ENCODE peak calls at places on chromosomes 11 and 22, in four cellular contexts. K is hepatocyte, J is neuronal stem cell, R is lung. V is an unnamed sample.

GRCh38 chr22:42116848-42117424 is 13.7 kb downstream of the CYP2D6 start:
- DNase-seq in K (peak; percentile 71), J (no peak), R (peak; percentile 60), V (no peak)

GRCh38 chr22:21633481-21633880 is 921 bp downstream of the CCDC116 start:
- DNase-seq in K (no peak), J (no peak), R (no peak), V (no peak)

GRCh38 chr11:112310414-112310813 is 49.8 kb upstream of the PLET1 start:
- DNase-seq in K (no peak), J (no peak), R (no peak), V (no peak)

GRCh38 chr11:65355776-65356393 is 1.3 kb downstream of the TIGD3 start:
- DNase-seq in K (no peak), J (no peak), R (no peak), V (no peak)

GRCh38 chr11:14376920-14377319 is 17.9 kb upstream of the RRAS2 start:
- DNase-seq in K (peak; percentile 21), J (no peak), R (no peak), V (no peak)

GRCh38 chr22:38924197-38924952 is 33.0 kb upstream of the APOBEC3A start:
- DNase-seq in K (peak; percentile 89), J (no peak), R (peak; percentile 89), V (no peak)

GRCh38 chr11:93766504-93766903 is 17.6 kb upstream of the MED17 start:
- DNase-seq in K (no peak), J (no peak), R (no peak), V (no peak)

GRCh38 chr11:376531-377173 is 7.4 kb downstream of the B4GALNT4 start:
- DNase-seq in K (no peak), J (no peak), R (no peak), V (no peak)

GRCh38 chr11:20010106-20010860 is 150.0 kb downstream of the DBX1 start:
- DNase-seq in K (no peak), J (no peak), R (no peak), V (no peak)

GRCh38 chr11:22884268-22884667 is 24.0 kb upstream of the CCDC179 start:
- DNase-seq in K (no peak), J (no peak), R (no peak), V (no peak)

GRCh38 chr11:134577801-134578200 is 165.8 kb upstream of the B3GAT1 start:
- DNase-seq in K (no peak), J (no peak), R (peak; percentile 20), V (no peak)
- H3K9me3 ChIP-seq in K (no peaks in the 10 kb centered on the region), J (no peaks in the 10 kb centered on the region), R (peaks cover 5% of the 10 kb centered on the region), V (no peaks in the 10 kb centered on the region)

DNA sequence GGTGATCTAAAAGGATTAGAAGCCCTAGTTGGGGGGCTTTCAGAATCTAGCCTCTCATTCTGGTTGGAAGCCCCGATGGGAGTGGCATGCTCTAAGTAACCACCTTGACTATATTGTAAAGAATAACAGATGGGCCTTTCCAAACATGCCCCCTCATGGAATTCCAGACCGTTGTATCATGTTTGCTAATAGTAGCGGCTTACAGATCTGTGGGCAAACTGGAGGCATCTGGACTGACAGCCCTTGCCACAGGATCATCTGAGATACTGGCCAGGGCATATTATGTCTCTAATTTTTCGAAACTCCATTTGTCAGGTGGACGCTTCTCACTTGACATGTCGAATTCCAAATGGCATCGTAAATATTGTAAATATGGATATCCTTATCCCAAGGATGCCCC is 10.5 kb downstream of the APIP start:
- DNase-seq in K (no peak), J (no peak), R (no peak), V (no peak)
- H3K4me1 ChIP-seq in K (no peaks in the 10 kb centered on the region), J (no peaks in the 10 kb centered on the region), R (peaks cover 2% of the 10 kb centered on the region), V (no peaks in the 10 kb centered on the region)

DNA sequence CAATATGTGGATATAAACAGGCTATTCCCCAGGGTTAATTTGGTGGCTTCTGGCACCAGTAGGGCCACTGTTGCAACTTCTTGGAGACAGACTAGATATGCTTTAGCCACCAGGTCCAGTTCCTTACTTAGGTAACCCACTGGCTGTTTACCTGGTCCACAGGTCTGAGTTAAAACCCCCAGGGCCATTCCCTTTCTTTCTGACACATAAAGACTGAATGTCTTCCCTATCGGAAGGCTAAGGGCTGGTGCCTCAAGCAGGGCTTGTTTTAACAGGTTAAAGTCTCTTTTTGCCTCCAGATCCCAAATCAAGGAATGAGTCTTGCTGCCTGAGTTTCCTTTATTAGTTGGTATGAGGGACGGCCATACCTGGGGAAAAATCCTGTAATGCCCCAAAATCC is 1052.7 kb upstream of the CNTN5 start:
- DNase-seq in K (no peak), J (no peak), R (no peak), V (no peak)
- H3K9me3 ChIP-seq in K (no peaks in the 10 kb centered on the region), J (no peaks in the 10 kb centered on the region), R (no peaks in the 10 kb centered on the region), V (no peaks in the 10 kb centered on the region)

GRCh38 chr11:67058506-67058905 is 1.9 kb downstream of the RHOD start:
- DNase-seq in K (no peak), J (no peak), R (no peak), V (no peak)

GRCh38 chr11:67060111-67060522 is 3.5 kb downstream of the RHOD start:
- DNase-seq in K (no peak), J (no peak), R (no peak), V (no peak)

GRCh38 chr11:67056640-67057409 is at the start of gene RHOD:
- DNase-seq in K (peak; percentile 89), J (peak; percentile 39), R (peak; percentile 49), V (no peak)

GRCh38 chr11:67057410-67057757 is 737 bp downstream of the RHOD start:
- DNase-seq in K (no peak), J (no peak), R (no peak), V (no peak)

GRCh38 chr11:67059671-67060070 is 3.0 kb downstream of the RHOD start:
- DNase-seq in K (no peak), J (no peak), R (no peak), V (no peak)
- H3K4me1 ChIP-seq in K (peaks cover 24% of the 10 kb centered on the region), J (peaks cover 3% of the 10 kb centered on the region), R (peaks cover 5% of the 10 kb centered on the region), V (peaks cover 10% of the 10 kb centered on the region)

GRCh38 chr11:70885721-70886305 is 366.6 kb downstream of the SHANK2 start:
- DNase-seq in K (no peak), J (no peak), R (no peak), V (no peak)
- H3K9me3 ChIP-seq in K (no peaks in the 10 kb centered on the region), J (peaks cover 15% of the 10 kb centered on the region), R (no peaks in the 10 kb centered on the region), V (no peaks in the 10 kb centered on the region)

GRCh38 chr22:19997561-19998231 is 18.9 kb downstream of the ARVCF start:
- DNase-seq in K (no peak), J (no peak), R (no peak), V (no peak)

GRCh38 chr22:19996694-19997384 is 19.8 kb downstream of the ARVCF start:
- DNase-seq in K (no peak), J (no peak), R (no peak), V (no peak)

GRCh38 chr22:19993926-19994325 is 22.7 kb downstream of the ARVCF start:
- DNase-seq in K (no peak), J (no peak), R (no peak), V (no peak)

GRCh38 chr22:19994851-19995610 is 21.6 kb downstream of the ARVCF start:
- DNase-seq in K (no peak), J (no peak), R (no peak), V (no peak)

DNA sequence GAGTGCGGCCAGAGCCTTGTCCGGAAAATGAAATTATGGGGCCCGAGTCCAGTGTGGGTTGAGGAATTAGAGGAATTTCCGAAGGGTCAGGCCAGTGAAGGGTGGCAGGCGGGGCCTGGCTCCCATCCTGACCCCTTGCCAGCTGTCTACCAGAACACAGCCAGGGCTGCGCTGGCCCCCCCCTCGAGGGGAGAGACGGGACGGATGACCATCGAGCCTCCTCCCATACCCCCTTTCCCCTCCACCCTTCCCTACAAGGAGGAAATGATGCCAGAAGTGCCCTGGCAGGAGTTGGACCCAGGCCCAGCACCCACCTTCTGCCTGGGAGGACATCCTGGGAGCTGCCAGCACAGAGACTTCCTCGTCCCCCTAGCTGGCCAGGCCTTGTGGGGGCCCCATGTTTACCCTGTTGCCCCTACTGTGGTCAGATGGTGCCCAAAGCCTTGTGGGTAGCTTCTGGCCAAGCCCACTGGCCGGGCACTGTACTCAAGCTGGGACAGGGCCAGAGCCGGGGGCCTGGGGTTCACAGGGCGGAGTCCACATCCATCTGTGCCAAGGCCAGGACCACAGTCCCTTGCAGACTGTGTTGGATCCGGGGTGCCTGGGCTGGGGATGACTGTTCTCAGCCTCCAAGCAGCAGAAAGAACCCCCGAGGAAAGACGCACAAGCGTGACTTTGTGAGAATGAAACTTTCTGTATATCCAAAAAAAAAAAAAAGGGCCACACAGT is 20.8 kb downstream of the ARVCF start:
- DNase-seq in K (no peak), J (no peak), R (no peak), V (no peak)
- H3K4me1 ChIP-seq in K (peaks cover 3% of the 10 kb centered on the region), J (peaks cover 41% of the 10 kb centered on the region), R (peaks cover 20% of the 10 kb centered on the region), V (no peaks in the 10 kb centered on the region)

GRCh38 chr11:71063129-71063528 is 189.2 kb downstream of the SHANK2 start:
- DNase-seq in K (no peak), J (no peak), R (no peak), V (no peak)

GRCh38 chr11:71055925-71056324 is 196.5 kb downstream of the SHANK2 start:
- DNase-seq in K (no peak), J (no peak), R (no peak), V (no peak)

GRCh38 chr11:71060358-71060757 is 192.0 kb downstream of the SHANK2 start:
- DNase-seq in K (no peak), J (no peak), R (no peak), V (no peak)

GRCh38 chr11:71062199-71062598 is 190.2 kb downstream of the SHANK2 start:
- DNase-seq in K (no peak), J (no peak), R (no peak), V (no peak)

DNA sequence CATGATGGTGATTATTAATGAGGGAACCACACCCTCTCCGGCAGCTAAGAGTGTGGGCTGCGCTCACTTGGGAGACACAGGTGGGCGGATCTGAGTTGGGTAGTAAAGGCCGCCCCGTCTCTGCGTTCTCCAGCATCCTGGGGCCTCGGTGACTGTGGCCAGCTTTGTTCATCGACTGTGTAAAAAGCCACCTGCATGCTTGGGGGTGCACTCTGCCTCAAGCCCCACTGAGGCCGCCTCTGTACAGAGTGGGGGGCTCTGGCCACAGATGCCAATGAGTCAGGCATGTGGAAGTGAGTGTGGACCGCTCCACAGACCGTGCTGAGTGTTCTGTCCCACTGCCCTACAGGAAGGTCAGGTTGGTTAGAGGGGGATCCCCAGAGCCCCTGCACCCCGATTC is 192.7 kb downstream of the SHANK2 start:
- DNase-seq in K (no peak), J (no peak), R (no peak), V (no peak)
- H3K9me3 ChIP-seq in K (no peaks in the 10 kb centered on the region), J (no peaks in the 10 kb centered on the region), R (peaks cover 3% of the 10 kb centered on the region), V (no peaks in the 10 kb centered on the region)